ENCODE peak calls at places on chromosomes 2 and 18, in ten cellular contexts. P is lung, O is colonic mucosa, R is AG04449, X is fibroblast of villous mesenchyme, K is breast epithelium, U is transverse colon, W is ascending aorta, H is AG10803, S is lower lobe of right lung. L is an unnamed sample.

GRCh38 chr18:24611075-24611474 is 150.6 kb downstream of the HRH4 start:
- DNase-seq in P (no peak), O (no peak), R (no peak), X (no peak), K (no peak), U (no peak), W (no peak), H (no peak), S (no peak), L (peak; percentile 60)

GRCh38 chr2:113124181-113124961 is 3.0 kb upstream of the IL1RN start:
- DNase-seq in P (no peak), O (no peak), R (no peak), X (peak; percentile 10), K (no peak), U (no peak), W (no peak), H (peak; percentile 33), S (no peak), L (peak; percentile 80)

GRCh38 chr2:225739328-225739727 is 339.8 kb downstream of the NYAP2 start:
- DNase-seq in P (no peak), O (no peak), R (no peak), X (no peak), K (no peak), U (no peak), W (no peak), H (no peak), S (no peak), L (no peak)

GRCh38 chr2:64808736-64809135 is 155.0 kb upstream of the SERTAD2 start:
- DNase-seq in P (no peak), O (no peak), R (no peak), X (no peak), K (no peak), U (no peak), W (no peak), H (no peak), S (no peak), L (no peak)

GRCh38 chr18:4831127-4831526 is 365.9 kb downstream of the AKAIN1 start:
- DNase-seq in P (no peak), O (no peak), R (no peak), X (no peak), K (no peak), U (no peak), W (no peak), H (no peak), S (no peak), L (no peak)

GRCh38 chr2:10901160-10901559 is 10.6 kb upstream of the KCNF1 start:
- DNase-seq in P (no peak), O (peak; percentile 61), R (no peak), X (peak; percentile 48), K (no peak), U (no peak), W (no peak), H (peak; percentile 43), S (no peak), L (no peak)

GRCh38 chr2:137208361-137208973 is 443.1 kb downstream of the THSD7B start:
- DNase-seq in P (no peak), O (no peak), R (no peak), X (peak; percentile 11), K (no peak), U (no peak), W (no peak), H (peak; percentile 23), S (no peak), L (no peak)

GRCh38 chr2:239723486-239724193 is 301.5 kb downstream of the NDUFA10 start:
- DNase-seq in P (no peak), O (no peak), R (no peak), X (no peak), K (peak; percentile 19), U (no peak), W (peak; percentile 47), H (no peak), S (no peak), L (no peak)

GRCh38 chr2:182867411-182868048 is 1.1 kb upstream of the FRZB start:
- DNase-seq in P (no peak), O (no peak), R (no peak), X (no peak), K (no peak), U (no peak), W (no peak), H (no peak), S (no peak), L (no peak)
- H3K4me3 ChIP-seq in P (no peak overlapping the region), O (no peak overlapping the region), R (peak overlapping the region; percentile 59), X (peak overlapping the region; percentile 64), K (peak overlapping the region; percentile 61), U (peak overlapping the region; percentile 13), W (peak overlapping the region; percentile 51), H (peak overlapping the region; percentile 60), S (peak overlapping the region; percentile 51), L (peak overlapping the region; percentile 57)

GRCh38 chr2:207150294-207150693 is 15.5 kb downstream of the KLF7 start:
- DNase-seq in P (no peak), O (no peak), R (no peak), X (no peak), K (no peak), U (no peak), W (no peak), H (no peak), S (no peak), L (no peak)

GRCh38 chr2:207153266-207153990 is 12.3 kb downstream of the KLF7 start:
- DNase-seq in P (no peak), O (no peak), R (no peak), X (no peak), K (no peak), U (no peak), W (no peak), H (no peak), S (no peak), L (no peak)

GRCh38 chr2:207154556-207155179 is 11.1 kb downstream of the KLF7 start:
- DNase-seq in P (no peak), O (no peak), R (no peak), X (no peak), K (no peak), U (no peak), W (no peak), H (no peak), S (no peak), L (no peak)

GRCh38 chr2:207148025-207148424 is 17.7 kb downstream of the KLF7 start:
- DNase-seq in P (no peak), O (no peak), R (no peak), X (peak; percentile 62), K (no peak), U (no peak), W (peak; percentile 75), H (peak; percentile 96), S (no peak), L (no peak)

DNA sequence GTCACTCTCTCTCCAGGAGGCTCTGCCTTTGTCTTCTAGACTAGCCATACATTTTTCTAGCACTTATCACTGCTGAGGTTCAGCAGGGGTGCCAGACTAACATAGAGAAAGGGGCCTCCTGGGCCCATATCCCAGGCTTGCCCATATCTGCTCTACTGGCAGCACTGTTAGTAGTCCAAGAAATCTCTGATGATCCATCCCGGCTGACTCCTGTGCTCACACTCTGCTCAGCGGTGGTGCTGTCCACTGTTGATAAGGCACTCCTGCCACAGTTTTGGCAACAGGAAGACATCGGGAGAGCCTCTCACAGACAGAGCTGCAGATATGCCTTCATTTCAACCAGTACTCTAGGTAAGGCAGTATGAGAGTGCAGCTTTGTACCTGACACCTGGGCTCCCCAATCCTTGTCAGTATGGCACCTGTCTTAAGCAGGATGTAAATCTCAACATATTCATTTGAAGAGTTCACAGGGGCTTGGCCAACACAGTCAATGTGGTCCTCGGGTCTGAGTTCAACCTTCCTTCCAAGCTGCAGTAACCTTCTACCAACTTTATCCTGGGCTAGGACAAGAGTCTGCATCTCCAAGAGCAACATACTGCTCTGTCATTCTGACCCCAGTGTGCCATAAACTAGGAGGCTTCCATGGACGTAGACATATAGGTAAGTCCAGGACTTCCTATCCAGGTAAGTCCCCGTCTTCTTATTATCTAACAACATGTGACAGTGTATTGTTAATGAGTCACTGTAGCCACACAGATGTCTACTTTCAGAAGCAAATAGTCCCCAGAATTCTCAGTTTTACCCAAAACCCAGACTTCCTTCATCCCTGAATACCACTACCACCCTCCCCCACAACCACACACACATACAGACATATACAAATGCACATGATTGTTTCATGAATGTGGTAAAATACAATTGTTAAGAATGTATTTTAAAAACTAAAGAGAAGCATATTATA is 16.2 kb downstream of the KLF7 start:
- DNase-seq in P (no peak), O (no peak), R (no peak), X (no peak), K (no peak), U (no peak), W (no peak), H (peak; percentile 23), S (no peak), L (no peak)
- H3K4me3 ChIP-seq in P (no peak overlapping the region), O (no peak overlapping the region), R (no peak overlapping the region), X (no peak overlapping the region), K (no peak overlapping the region), U (no peak overlapping the region), W (peak overlapping the region; percentile 24), H (no peak overlapping the region), S (no peak overlapping the region), L (no peak overlapping the region)

DNA sequence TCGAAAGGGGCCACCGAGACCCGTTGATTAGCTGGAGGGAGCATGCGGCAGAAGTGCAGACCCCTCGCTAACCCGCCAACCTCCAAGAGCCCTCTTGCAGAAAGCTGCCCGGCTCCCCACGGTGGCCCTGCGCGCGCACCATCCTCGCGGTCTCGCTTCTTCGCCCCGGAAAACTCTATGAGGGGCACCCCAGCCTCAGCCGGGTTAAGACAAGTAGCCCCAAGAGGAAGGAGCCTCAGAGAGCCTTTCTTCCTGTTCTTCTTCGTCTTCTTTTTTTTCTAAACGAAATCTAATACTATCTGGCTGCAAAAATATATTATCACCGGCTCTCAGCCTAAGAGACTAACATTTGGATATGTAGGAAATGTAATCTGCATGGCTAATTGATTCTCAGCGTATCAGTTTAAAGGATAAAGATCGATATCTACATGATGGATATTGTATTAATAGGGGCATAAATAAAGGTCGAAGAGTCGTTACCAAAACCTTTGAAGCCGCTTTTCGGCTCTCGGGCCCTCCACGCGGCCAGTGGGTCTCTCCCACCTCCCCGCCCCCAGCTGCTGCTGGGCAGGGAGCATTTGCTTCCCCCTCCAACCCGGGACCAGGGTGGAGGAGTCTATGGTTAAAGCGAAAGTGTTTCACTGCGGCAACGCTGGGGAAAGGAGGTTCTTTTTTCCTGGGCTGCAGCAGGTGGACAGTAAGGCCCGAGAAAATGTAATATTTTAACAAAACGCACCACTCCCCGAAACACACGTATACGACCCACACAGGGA is 6.1 kb upstream of the PAX3 start:
- DNase-seq in P (no peak), O (no peak), R (no peak), X (no peak), K (no peak), U (no peak), W (no peak), H (no peak), S (no peak), L (peak; percentile 88)
- H3K4me3 ChIP-seq in P (peak overlapping the region; percentile 17), O (peak overlapping the region; percentile 43), R (peak overlapping the region; percentile 15), X (peak overlapping the region; percentile 58), K (peak overlapping the region; percentile 47), U (no peak overlapping the region), W (peak overlapping the region; percentile 49), H (peak overlapping the region; percentile 62), S (peak overlapping the region; percentile 57), L (peak overlapping the region; percentile 57)

GRCh38 chr2:120586507-120587283 is 149.0 kb upstream of the GLI2 start:
- DNase-seq in P (no peak), O (no peak), R (no peak), X (no peak), K (no peak), U (no peak), W (no peak), H (no peak), S (peak; percentile 60), L (no peak)

GRCh38 chr2:120590841-120591240 is 144.8 kb upstream of the GLI2 start:
- DNase-seq in P (no peak), O (no peak), R (no peak), X (no peak), K (no peak), U (no peak), W (no peak), H (no peak), S (no peak), L (no peak)

GRCh38 chr2:120587997-120588336 is 147.7 kb upstream of the GLI2 start:
- DNase-seq in P (no peak), O (no peak), R (no peak), X (no peak), K (no peak), U (no peak), W (no peak), H (no peak), S (no peak), L (no peak)

GRCh38 chr2:120589782-120590608 is 145.7 kb upstream of the GLI2 start:
- DNase-seq in P (peak; percentile 60), O (no peak), R (peak; percentile 91), X (peak; percentile 78), K (no peak), U (no peak), W (no peak), H (peak; percentile 97), S (no peak), L (no peak)

DNA sequence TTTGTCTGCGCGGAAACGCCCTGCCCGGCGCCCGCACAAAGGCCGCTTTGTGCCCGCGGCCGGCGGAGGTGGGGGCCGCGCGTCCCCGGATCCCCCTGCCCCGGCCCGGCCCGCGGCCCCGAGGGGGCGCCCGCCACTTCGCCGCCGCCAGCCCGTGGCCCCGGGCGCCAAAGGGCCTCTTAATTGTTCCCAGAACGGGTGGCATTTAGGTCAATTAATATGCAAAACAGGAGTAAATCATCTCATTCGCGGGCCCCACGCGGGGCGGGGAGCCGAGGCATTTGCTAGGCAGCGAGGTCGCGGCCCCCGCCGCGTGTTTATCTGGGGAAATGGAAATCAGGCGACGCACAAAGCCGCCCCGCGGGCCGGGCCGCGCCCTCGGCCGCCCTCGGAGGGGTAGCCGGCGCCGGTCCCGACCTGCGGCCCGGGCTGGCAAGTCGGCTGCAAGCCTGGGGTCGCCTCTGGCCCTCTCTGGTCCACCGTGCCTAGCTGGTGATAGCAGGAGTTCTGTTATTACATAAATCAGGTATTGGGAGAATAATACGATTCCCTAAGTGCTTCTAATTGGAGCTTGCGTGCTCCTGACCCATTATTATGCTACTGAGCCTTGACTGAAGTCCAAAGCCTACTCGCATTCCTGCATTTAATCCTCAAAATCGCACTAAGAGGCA is 148.2 kb upstream of the GLI2 start:
- DNase-seq in P (no peak), O (no peak), R (no peak), X (no peak), K (no peak), U (no peak), W (no peak), H (no peak), S (no peak), L (no peak)
- H3K4me3 ChIP-seq in P (no peak overlapping the region), O (no peak overlapping the region), R (no peak overlapping the region), X (no peak overlapping the region), K (peak overlapping the region; percentile 38), U (no peak overlapping the region), W (no peak overlapping the region), H (no peak overlapping the region), S (no peak overlapping the region), L (peak overlapping the region; percentile 38)